ENCODE peak calls at places on chromosomes 2 and 18, in five cellular contexts. G, U, R, H and Z are unnamed samples.
A peak's percentile ranks its signal among the peaks of the same experiment; 100 is the strongest.

GRCh38 chr2:64356906-64357305 is 97.1 kb upstream of the LGALSL start:
- DNase-seq in U (no peak), R (no peak), G (no peak), H (no peak), Z (no peak)

GRCh38 chr2:224248944-224249371 is 152.9 kb downstream of the FAM124B start:
- DNase-seq in U (no peak), G (no peak), R (peak; percentile 79), H (no peak), Z (no peak)

GRCh38 chr18:23982154-23983071 is 32.1 kb upstream of the TTC39C start:
- DNase-seq in H (peak; percentile 70), U (no peak), R (peak; percentile 54), G (peak; percentile 58), Z (peak; percentile 82)

GRCh38 chr18:75343389-75343788 is 84.1 kb downstream of the SMIM21 start:
- DNase-seq in U (no peak), R (no peak), H (no peak), G (no peak), Z (no peak)

GRCh38 chr2:69969991-69970390 is 8.6 kb upstream of the ASPRV1 start:
- DNase-seq in R (no peak), U (peak; percentile 36), G (no peak), H (no peak), Z (no peak)

GRCh38 chr18:74662622-74663021 is 65.0 kb downstream of the ZNF407 start:
- DNase-seq in H (no peak), R (no peak), G (no peak), U (no peak), Z (no peak)

GRCh38 chr2:61045999-61046398 is 19.7 kb upstream of the SANBR start:
- DNase-seq in R (no peak), U (no peak), G (no peak), H (no peak), Z (no peak)

GRCh38 chr2:120901213-120901612 is 165.5 kb downstream of the GLI2 start:
- DNase-seq in U (no peak), R (no peak), H (no peak), G (peak; percentile 10), Z (no peak)

GRCh38 chr2:44716131-44716530 is 225.4 kb upstream of the SIX3 start:
- DNase-seq in G (no peak), H (no peak), U (no peak), R (no peak), Z (no peak)

GRCh38 chr2:121501554-121501953 is 29.1 kb upstream of the RNU4ATAC start:
- DNase-seq in R (no peak), H (no peak), U (no peak), G (no peak), Z (no peak)

GRCh38 chr18:46591821-46592391 is 65.1 kb downstream of the LOXHD1 start:
- DNase-seq in U (no peak), R (no peak), G (no peak), H (no peak), Z (no peak)

GRCh38 chr2:12824771-12825363 is 108.1 kb downstream of the TRIB2 start:
- DNase-seq in H (peak; percentile 47), G (peak; percentile 70), R (no peak), U (no peak), Z (peak; percentile 83)

GRCh38 chr2:98539056-98539735 is 69.1 kb downstream of the COA5 start:
- DNase-seq in H (no peak), U (peak; percentile 48), G (no peak), R (no peak), Z (no peak)

GRCh38 chr2:25620711-25621110 is 52.7 kb downstream of the DTNB start:
- DNase-seq in U (no peak), G (no peak), R (no peak), H (no peak), Z (no peak)

GRCh38 chr2:25620077-25620476 is 53.3 kb downstream of the DTNB start:
- DNase-seq in G (no peak), U (no peak), R (no peak), H (no peak), Z (no peak)

GRCh38 chr2:25617948-25618646 is 55.3 kb downstream of the DTNB start:
- DNase-seq in H (no peak), G (no peak), U (no peak), R (no peak), Z (no peak)

GRCh38 chr2:25619187-25619586 is 54.2 kb downstream of the DTNB start:
- DNase-seq in G (no peak), U (no peak), R (no peak), H (no peak), Z (no peak)

DNA sequence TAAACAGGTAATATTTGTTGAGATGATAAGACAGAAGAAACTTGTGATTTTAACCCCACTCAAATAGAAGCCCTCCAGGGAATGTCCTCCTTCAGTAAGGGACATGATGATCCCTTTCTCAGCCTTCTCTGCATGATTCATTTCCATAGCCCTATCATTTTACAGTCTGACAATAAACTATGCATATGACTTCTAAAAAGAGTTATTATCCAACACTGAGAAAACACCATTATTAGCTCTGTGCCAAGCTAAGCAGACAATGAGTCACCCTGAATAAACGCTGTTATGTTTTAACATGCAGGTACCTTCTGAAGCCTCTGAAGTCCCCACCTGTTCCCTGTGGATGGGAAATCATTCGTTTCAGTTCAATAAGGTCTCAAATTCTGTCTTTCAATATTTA is 54.7 kb downstream of the DTNB start:
- DNase-seq in U (no peak), R (peak; percentile 36), G (no peak), H (no peak), Z (no peak)
- H3K27ac ChIP-seq in U (no peak overlapping the region), R (no peak overlapping the region), G (peak overlapping the region; percentile 50), H (no peak overlapping the region), Z (peak overlapping the region; percentile 80)

DNA sequence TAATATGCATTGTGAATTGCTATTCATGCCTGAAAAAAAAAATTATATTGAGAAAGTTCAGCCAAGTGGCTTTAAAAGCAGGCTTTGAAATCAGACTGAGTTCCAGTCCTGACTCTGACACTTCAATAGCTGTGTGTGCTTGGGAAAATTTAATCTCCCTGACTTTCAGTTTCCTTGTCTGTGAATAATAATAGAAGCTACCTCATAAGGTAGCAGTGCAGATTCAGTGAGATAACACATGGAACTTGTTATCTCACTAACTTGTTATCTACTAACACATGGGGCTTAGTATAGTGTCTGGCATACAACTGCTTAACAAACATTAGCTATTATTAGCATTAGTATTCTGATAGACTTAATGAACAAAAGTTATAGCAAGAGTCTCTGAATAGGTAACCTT is 14.9 kb downstream of the ALS2 start:
- DNase-seq in G (no peak), R (peak; percentile 40), U (no peak), H (no peak), Z (no peak)
- H3K4me3 ChIP-seq in G (peak overlapping the region; percentile 9), R (no peak overlapping the region), U (no peak overlapping the region), H (no peak overlapping the region), Z (no peak overlapping the region)

DNA sequence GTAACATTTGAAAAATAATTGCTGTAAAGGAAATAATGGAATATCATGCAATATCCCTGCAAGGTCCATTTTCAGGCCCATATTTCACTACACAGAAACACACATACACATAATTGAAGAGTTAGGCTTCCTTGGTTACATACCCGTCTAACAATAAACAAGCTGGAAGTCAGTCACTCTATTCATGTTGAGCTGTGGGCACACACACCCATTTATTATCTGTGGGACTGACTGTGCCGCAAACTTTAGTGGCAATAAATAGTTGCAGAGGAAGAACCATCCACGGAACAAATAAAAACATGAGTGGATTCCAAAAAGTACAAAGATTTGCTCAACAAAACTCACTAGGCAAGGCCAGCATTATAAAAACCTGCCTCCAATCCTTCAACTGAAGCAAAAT is 24.8 kb downstream of the PID1 start:
- DNase-seq in U (no peak), R (no peak), H (no peak), G (no peak), Z (no peak)
- H3K27ac ChIP-seq in U (no peak overlapping the region), R (no peak overlapping the region), H (no peak overlapping the region), G (no peak overlapping the region), Z (no peak overlapping the region)

DNA sequence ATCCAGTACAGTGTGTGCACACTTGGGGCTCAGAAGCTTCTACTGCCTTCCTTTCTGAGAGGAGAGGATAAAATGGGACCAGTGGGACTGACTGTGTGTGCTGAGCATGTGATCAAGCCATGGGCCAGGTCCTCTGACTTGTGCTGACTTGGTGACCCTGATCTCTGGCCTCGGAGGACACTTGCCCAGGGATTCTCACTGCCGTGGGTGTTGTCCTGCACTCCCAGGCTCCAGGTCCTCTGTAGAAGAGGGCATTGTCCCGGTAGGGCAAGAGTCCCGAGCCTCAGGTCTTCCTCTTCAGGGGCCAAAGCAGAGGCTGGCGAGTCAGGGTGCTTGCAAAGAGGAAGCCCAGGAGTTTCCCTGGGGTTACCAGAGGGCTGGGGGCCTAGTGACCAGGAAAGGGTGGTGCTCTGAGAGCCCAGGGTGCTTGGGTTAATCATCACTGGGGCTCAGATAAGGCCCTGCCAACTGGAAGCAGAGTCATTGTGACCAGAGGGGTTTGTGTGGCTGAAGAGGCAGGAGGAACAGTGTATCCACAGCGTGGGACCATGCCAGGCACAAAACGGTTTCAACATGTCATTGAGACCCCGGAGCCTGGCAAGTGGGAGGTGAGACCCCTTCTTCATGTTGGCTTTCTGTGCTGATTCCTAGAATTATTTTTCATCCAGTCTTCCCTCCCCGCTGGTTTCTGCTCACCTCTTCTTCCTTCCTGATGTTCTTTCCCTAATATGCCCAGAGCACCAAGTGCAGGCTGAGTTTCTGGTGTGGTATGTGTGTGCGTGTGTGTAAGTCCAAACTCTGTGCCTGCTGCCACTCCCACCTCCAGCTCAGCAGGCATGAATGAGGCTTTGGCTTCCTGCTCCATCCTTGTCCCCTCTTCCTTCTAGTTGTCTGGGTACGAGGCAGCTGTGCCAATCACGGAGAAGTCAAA is at the start of gene GCKR:
- DNase-seq in G (no peak), H (peak; percentile 48), U (no peak), R (peak; percentile 63), Z (no peak)
- H3K4me3 ChIP-seq in G (peak within 1 kb of the TSS; percentile 70), H (peak within 1 kb of the TSS; percentile 4), U (no peak within 1 kb of the TSS), R (no peak within 1 kb of the TSS), Z (no peak within 1 kb of the TSS)